ENCODE peak calls at places on chromosomes 12 and 14, in seven cellular contexts. K is kidney epithelial cell, E is body of pancreas, J is breast epithelium, S is PC-9, U is HCT116, X is fibroblast of villous mesenchyme. W is an unnamed sample.
A peak's percentile ranks its signal among the peaks of the same experiment; 100 is the strongest.

GRCh38 chr14:90491221-90491867 is 94.5 kb downstream of the CALM1 start:
- DNase-seq in E (peak; percentile 41), U (no peak), X (peak; percentile 25), J (no peak), K (no peak), S (no peak), W (no peak)

GRCh38 chr12:5391638-5392037 is 40.3 kb upstream of the NTF3 start:
- DNase-seq in S (peak; percentile 43), U (no peak), X (peak; percentile 10), K (peak; percentile 31), E (no peak), J (no peak), W (no peak)

GRCh38 chr12:51926718-51927117 is 19.4 kb downstream of the ACVRL1 start:
- DNase-seq in X (peak; percentile 49), S (no peak), U (peak; percentile 48), J (peak; percentile 52), K (no peak), E (peak; percentile 67), W (no peak)

GRCh38 chr14:105477659-105478623 is 3.3 kb downstream of the CRIP2 start:
- DNase-seq in K (no peak), E (no peak), S (no peak), J (no peak), U (no peak), X (no peak), W (no peak)

GRCh38 chr14:75711796-75712211 is 50.8 kb downstream of the TTLL5 start:
- DNase-seq in K (peak; percentile 98), X (peak; percentile 84), J (peak; percentile 74), E (peak; percentile 82), U (peak; percentile 34), S (peak; percentile 98), W (peak; percentile 67)

GRCh38 chr12:128088926-128089325 is 178.0 kb upstream of the TMEM132C start:
- DNase-seq in X (no peak), K (no peak), S (no peak), E (no peak), J (no peak), U (no peak), W (no peak)

GRCh38 chr12:46617167-46617566 is 208.6 kb downstream of the SLC38A4 start:
- DNase-seq in J (no peak), X (peak; percentile 91), K (no peak), S (no peak), E (no peak), U (no peak), W (peak; percentile 77)

GRCh38 chr14:81557137-81557536 is 23.5 kb upstream of the SEL1L start:
- DNase-seq in U (no peak), J (no peak), E (no peak), S (no peak), X (no peak), K (no peak), W (no peak)

GRCh38 chr14:55122441-55122986 is 6.5 kb upstream of the LGALS3 start:
- DNase-seq in S (peak; percentile 86), J (no peak), U (no peak), E (peak; percentile 73), K (no peak), X (no peak), W (no peak)

GRCh38 chr14:84859116-84859515 is 670.8 kb upstream of the FLRT2 start:
- DNase-seq in U (no peak), S (no peak), E (no peak), J (no peak), K (no peak), X (no peak), W (no peak)

GRCh38 chr14:65632487-65632886 is 220.0 kb downstream of the FUT8 start:
- DNase-seq in K (no peak), E (no peak), J (no peak), U (no peak), S (no peak), X (no peak), W (no peak)

GRCh38 chr14:74213907-74214803 is 25.1 kb upstream of the VSX2 start:
- DNase-seq in X (no peak), E (no peak), U (no peak), K (no peak), S (no peak), J (no peak), W (no peak)

GRCh38 chr12:108914031-108914630 is 34.2 kb downstream of the DAO start:
- DNase-seq in U (no peak), E (no peak), K (no peak), J (no peak), X (peak; percentile 2), S (no peak), W (no peak)

GRCh38 chr14:24438198-24439095 is 4.1 kb downstream of the SDR39U1 start:
- DNase-seq in E (no peak), K (no peak), J (no peak), S (no peak), U (no peak), X (no peak), W (no peak)

GRCh38 chr14:24437020-24437735 is 5.4 kb downstream of the SDR39U1 start:
- DNase-seq in U (no peak), K (no peak), E (no peak), S (no peak), X (no peak), J (no peak), W (no peak)

GRCh38 chr14:24436355-24437019 is 6.1 kb downstream of the SDR39U1 start:
- DNase-seq in K (no peak), J (no peak), S (peak; percentile 63), X (peak; percentile 78), U (peak; percentile 50), E (peak; percentile 48), W (peak; percentile 90)

GRCh38 chr14:24439257-24439656 is 3.3 kb downstream of the SDR39U1 start:
- DNase-seq in X (no peak), U (no peak), E (no peak), S (no peak), K (no peak), J (no peak), W (no peak)

DNA sequence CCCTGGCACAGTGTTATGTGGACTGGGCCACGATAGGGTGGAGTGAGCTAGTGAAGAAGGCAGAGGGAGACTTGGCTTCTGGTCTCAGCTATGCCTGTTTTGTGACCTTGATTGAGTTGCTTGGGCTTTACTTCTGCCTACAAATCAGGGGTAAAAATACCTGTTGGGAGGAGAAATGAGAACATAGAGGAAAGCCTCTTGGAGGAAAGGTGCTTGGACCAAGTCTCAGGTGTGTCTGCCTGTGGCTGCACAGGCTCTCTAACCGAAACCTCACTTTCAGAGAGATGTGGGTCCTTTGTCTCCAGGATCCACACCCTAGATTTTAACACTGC is 4.9 kb downstream of the SDR39U1 start:
- DNase-seq in E (no peak), X (no peak), S (no peak), U (no peak), J (no peak), K (no peak), W (no peak)
- H3K4me3 ChIP-seq in E (no peak overlapping the region), X (no peak overlapping the region), S (no peak overlapping the region), U (no peak overlapping the region), J (no peak overlapping the region), K (no peak overlapping the region), W (no peak overlapping the region)

DNA sequence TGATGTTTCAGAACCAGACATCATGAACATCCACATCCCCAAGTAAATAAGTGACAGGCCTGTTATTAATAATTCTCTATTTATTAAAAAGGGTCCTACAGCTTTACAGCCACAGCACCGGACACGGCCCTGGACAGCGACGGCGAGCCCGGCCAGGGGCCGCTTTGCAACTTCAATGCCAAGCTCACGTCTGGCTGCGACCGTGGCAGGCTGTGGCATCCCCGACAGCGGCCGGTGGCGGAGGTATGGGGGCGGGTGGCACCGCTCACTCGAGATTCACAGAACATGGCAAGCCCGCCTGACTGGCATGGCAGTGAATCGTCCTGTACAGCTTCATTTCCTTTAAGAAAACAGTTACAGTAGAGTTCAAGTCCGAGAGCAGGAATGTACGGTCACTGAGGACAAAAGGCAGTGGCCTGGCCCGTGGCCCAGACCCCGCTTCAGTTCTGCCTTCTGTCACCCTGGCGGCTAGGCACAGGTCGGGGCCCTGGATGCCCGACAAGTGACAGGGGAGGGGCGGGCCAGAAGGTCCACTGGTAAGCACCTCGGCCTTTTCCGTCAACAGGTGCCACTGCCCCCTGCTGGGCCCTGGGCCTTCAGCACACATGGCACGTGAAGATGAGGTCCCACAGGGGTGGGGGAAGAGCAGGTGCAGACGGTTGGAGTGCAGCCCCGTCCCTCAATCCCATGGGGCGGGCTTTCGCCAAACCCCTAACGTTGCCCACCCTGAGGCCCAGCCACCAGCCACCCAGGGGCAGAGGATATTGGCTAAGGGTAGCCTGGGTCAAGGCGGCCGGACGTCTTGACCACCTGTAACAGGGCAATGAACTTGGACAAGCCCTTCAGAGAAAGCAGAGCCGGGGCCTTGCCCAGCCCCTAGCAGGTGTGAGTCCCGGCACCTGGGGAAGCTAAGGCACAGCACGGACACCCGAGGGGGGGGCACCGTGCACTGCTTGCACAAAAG is 30.3 kb downstream of the HIP1R start:
- DNase-seq in J (peak; percentile 52), U (peak; percentile 16), E (peak; percentile 75), X (no peak), K (no peak), S (no peak), W (no peak)
- TF ChIP-seq CTCF in J (peak; percentile 37), U (peak; percentile 23), E (peak; percentile 31), X (no peak), K (peak; percentile 68), S (peak; percentile 59), W (peak; percentile 25)

GRCh38 chr14:102439556-102439955 is 70.0 kb downstream of the ANKRD9 start:
- DNase-seq in K (no peak), X (no peak), J (no peak), U (no peak), E (no peak), S (no peak), W (no peak)

GRCh38 chr14:102434647-102435175 is 72.0 kb downstream of the TECPR2 start:
- DNase-seq in E (no peak), K (no peak), S (no peak), U (no peak), J (no peak), X (no peak), W (no peak)

GRCh38 chr14:102442241-102443211 is 67.0 kb downstream of the ANKRD9 start:
- DNase-seq in J (no peak), K (no peak), E (no peak), S (peak; percentile 100), U (no peak), X (no peak), W (peak; percentile 15)

GRCh38 chr14:102440392-102440791 is 69.2 kb downstream of the ANKRD9 start:
- DNase-seq in K (no peak), S (no peak), E (no peak), J (no peak), X (no peak), U (no peak), W (no peak)

GRCh38 chr14:102437997-102438922 is 71.3 kb downstream of the ANKRD9 start:
- DNase-seq in E (peak; percentile 87), X (peak; percentile 78), S (peak; percentile 68), U (peak; percentile 59), K (peak; percentile 12), J (peak; percentile 91), W (peak; percentile 92)
- H3K4me3 ChIP-seq in E (no peak overlapping the region), X (no peak overlapping the region), S (no peak overlapping the region), U (peak overlapping the region; percentile 18), K (no peak overlapping the region), J (peak overlapping the region; percentile 20), W (no peak overlapping the region)

DNA sequence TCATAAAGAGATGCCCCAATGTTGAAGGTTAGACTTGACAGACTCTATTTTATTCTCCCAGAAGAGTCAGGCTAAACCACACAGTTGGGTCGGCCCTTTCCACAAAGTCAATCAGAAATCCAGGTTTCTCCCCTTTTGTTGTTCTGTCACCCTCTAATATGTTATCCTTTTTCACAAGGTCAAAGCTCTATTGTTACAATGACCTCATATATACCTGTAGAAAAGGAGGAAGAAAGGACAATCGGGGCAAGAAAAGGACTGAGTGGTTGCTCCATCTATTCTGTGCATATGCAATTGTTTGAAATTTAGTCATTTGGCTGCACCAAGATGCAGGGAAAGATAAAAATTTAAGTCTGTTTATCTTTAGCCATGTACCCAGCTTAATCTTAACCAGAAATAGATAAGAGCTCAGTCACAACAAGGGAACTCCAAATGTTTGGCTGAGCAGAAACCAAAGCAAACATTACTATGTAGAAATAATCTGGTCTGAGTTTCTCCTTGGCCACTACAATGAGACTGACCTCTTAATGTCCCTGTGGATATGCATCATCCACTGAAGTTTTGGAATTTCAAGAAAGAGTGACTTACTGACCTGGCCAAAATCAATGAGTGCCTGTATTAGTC is 503.7 kb downstream of the GALC start:
- DNase-seq in J (no peak), E (no peak), U (no peak), K (no peak), X (peak; percentile 1), S (no peak), W (no peak)
- TF ChIP-seq CTCF in J (no peak), E (no peak), U (no peak), K (no peak), X (no peak), S (no peak), W (no peak)

W was measured in foreskin fibroblast.